ENCODE peak calls at places on chromosomes 1 and 21, in six cellular contexts. R, D, C, Y, F and I are unnamed samples.

GRCh38 chr1:211229365-211229759 is 29.8 kb upstream of the RCOR3 start:
- DNase-seq in C (no peak), Y (no peak), D (no peak), F (no peak), R (no peak), I (no peak)

GRCh38 chr21:31213787-31214186 is 130.3 kb downstream of the TIAM1 start:
- DNase-seq in Y (no peak), R (no peak), F (no peak), C (no peak), D (no peak), I (no peak)

GRCh38 chr1:203791498-203791897 is 3.9 kb upstream of the ZBED6 start:
- DNase-seq in D (no peak), R (no peak), C (no peak), Y (no peak), F (no peak), I (no peak)

GRCh38 chr1:24102966-24103365 is 9.0 kb downstream of the MYOM3 start:
- DNase-seq in R (no peak), F (no peak), Y (no peak), C (no peak), D (no peak), I (no peak)

GRCh38 chr21:38806153-38806941 is 618 bp downstream of the ETS2 start:
- DNase-seq in Y (no peak), D (no peak), C (peak), F (peak), R (peak), I (peak)

GRCh38 chr21:20997308-20997632 is 939 bp upstream of the NCAM2 start:
- DNase-seq in C (no peak), Y (no peak), F (no peak), D (no peak), R (no peak), I (no peak)

GRCh38 chr1:211327341-211327921 is 798 bp downstream of the TRAF5 start:
- DNase-seq in F (peak), Y (no peak), C (peak), R (no peak), D (peak), I (peak)

GRCh38 chr1:156233421-156234127 is 8.4 kb upstream of the BGLAP start:
- DNase-seq in D (no peak), F (no peak), R (no peak), Y (no peak), C (no peak), I (no peak)

GRCh38 chr1:10451286-10451685 is 1.5 kb downstream of the CORT start:
- DNase-seq in R (peak), Y (no peak), F (no peak), D (no peak), C (no peak), I (no peak)

GRCh38 chr1:174968750-174969244 is 30.9 kb upstream of the CACYBP start:
- DNase-seq in D (no peak), F (no peak), C (peak), R (no peak), Y (no peak), I (peak)

GRCh38 chr1:107339775-107340174 is 198.9 kb downstream of the NTNG1 start:
- DNase-seq in R (no peak), Y (no peak), F (no peak), D (no peak), C (no peak), I (no peak)

GRCh38 chr1:211281322-211282022 is 22.3 kb downstream of the RCOR3 start:
- DNase-seq in R (no peak), D (no peak), F (no peak), C (no peak), Y (no peak), I (peak)

GRCh38 chr1:213326666-213327317 is 275.8 kb downstream of the RPS6KC1 start:
- DNase-seq in R (no peak), Y (peak), D (no peak), C (no peak), F (no peak), I (no peak)

GRCh38 chr1:147717051-147717705 is 43.2 kb downstream of the GJA5 start:
- DNase-seq in Y (no peak), D (no peak), F (peak), C (no peak), R (no peak), I (no peak)

GRCh38 chr21:34745557-34746255 is 76.9 kb downstream of the CLIC6 start:
- DNase-seq in Y (peak), C (peak), R (peak), D (peak), F (peak), I (peak)

GRCh38 chr1:2474933-2475371 is 1.1 kb upstream of the PLCH2 start:
- DNase-seq in D (no peak), C (no peak), F (no peak), Y (no peak), R (no peak), I (no peak)

GRCh38 chr1:198096390-198096789 is 60.4 kb upstream of the NEK7 start:
- DNase-seq in R (no peak), F (no peak), D (no peak), Y (no peak), C (no peak), I (no peak)

GRCh38 chr1:2541619-2542246 is 11.7 kb upstream of the HES5 start:
- DNase-seq in D (no peak), Y (no peak), C (no peak), R (no peak), F (peak), I (no peak)

GRCh38 chr21:29499734-29500343 is 201.1 kb downstream of the BACH1 start:
- DNase-seq in D (peak), Y (no peak), C (peak), R (peak), F (no peak), I (peak)

GRCh38 chr1:183361081-183361480 is 57.1 kb downstream of the NMNAT2 start:
- DNase-seq in Y (no peak), R (no peak), C (no peak), F (no peak), D (no peak), I (no peak)

GRCh38 chr1:87512431-87512830 is 183.8 kb downstream of the LMO4 start:
- DNase-seq in R (no peak), D (no peak), C (no peak), Y (no peak), F (no peak), I (no peak)

GRCh38 chr1:43427941-43428340 is 25.8 kb downstream of the HYI start:
- DNase-seq in R (no peak), D (no peak), F (no peak), Y (no peak), C (no peak), I (no peak)

GRCh38 chr1:89587728-89588127 is 45.2 kb upstream of the LRRC8C start:
- DNase-seq in D (no peak), F (no peak), R (no peak), C (no peak), Y (no peak), I (no peak)

GRCh38 chr1:204574016-204574855 is 58.0 kb downstream of the MDM4 start:
- DNase-seq in Y (no peak), D (no peak), R (no peak), C (no peak), F (no peak), I (no peak)

GRCh38 chr21:34367320-34367935 is 3.6 kb downstream of the KCNE2 start:
- DNase-seq in C (no peak), D (peak), R (peak), F (peak), Y (no peak), I (peak)

DNA sequence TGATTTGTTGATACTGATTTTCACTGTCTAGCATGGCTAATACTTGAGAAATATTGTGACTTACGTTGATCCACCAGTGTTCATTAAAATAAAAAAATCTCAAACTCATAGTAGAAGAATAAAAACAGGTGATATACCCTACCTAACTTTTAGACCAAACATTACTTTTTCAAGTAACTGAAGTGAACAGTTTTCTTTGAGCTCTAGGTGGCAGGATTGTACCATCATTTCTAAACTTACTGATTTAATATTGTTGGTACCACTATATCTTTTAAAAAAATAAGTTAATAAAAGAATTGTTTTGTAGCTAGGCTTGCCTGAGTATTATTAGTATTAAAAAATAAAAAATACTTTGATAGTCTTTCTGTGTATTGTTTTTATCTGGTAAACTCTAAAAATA is 21.5 kb downstream of the CDC73 start:
- DNase-seq in F (no peak), C (no peak), D (no peak), R (no peak), Y (no peak), I (no peak)
- TF ChIP-seq CTCF in F (no peak), C (peak), D (peak), R (peak), Y (no peak), I (peak)

DNA sequence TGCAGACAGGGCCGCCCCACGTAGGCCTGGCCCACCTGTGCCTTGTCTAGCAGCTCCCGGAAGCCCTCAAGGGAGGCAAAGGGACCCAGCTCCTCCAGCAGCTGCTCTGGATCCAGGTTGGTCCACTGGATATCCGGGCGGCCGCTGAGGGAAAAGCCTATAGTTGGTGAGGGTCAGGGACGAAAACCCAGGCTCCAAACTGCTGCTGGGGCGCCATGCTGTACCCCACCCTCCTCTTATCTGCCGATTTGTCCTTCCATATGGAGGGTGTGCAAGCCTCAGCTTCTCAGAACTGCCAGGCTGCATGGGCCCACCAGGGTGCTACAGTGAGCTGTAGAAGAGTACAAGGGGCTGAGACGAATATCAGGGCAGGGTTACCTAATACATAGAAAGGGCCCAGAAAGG is 12.2 kb downstream of the PTCH2 start:
- DNase-seq in R (no peak), C (no peak), F (no peak), Y (no peak), D (no peak), I (no peak)
- TF ChIP-seq CTCF in R (no peak), C (no peak), F (no peak), Y (no peak), D (no peak), I (no peak)

GRCh38 chr1:169348356-169349036 is 19.1 kb downstream of the NME7 start:
- DNase-seq in C (peak), D (no peak), R (peak), F (peak), Y (no peak), I (no peak)
- TF ChIP-seq CTCF in C (peak), D (peak), R (peak), F (peak), Y (peak), I (peak)

GRCh38 chr1:199546323-199546722 is 481.2 kb upstream of the NR5A2 start:
- DNase-seq in R (no peak), D (no peak), C (no peak), F (no peak), Y (no peak), I (no peak)

GRCh38 chr1:199549424-199549823 is 478.1 kb upstream of the NR5A2 start:
- DNase-seq in D (no peak), F (no peak), C (no peak), Y (no peak), R (no peak), I (no peak)

GRCh38 chr1:199550384-199551067 is 477.0 kb upstream of the NR5A2 start:
- DNase-seq in Y (no peak), R (no peak), D (no peak), C (no peak), F (no peak), I (no peak)

GRCh38 chr1:199545780-199546179 is 481.7 kb upstream of the NR5A2 start:
- DNase-seq in Y (no peak), F (no peak), R (no peak), C (no peak), D (peak), I (peak)
- TF ChIP-seq CTCF in Y (no peak), F (peak), R (no peak), C (peak), D (peak), I (peak)

DNA sequence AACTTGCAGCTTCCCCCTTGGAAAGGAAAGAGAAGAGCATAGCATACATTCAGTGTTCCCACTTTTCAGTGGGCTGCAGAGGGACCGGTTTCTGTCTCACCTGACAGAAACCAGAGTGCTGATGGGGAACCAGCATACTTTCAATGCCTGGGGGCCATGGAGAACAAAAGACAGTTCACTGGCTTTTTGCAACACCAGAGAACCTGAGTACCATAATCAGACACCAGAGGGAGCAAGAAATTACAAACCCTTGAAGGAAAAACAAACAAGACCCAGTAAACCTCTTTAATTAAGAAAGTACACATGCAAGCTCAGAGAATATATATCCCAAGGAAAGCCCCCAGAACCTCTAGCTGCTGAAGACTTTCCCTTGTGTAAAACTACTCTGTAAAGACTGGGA is 51.1 kb downstream of the CSMD2 start:
- DNase-seq in D (peak), Y (no peak), F (no peak), C (peak), R (peak), I (no peak)
- TF ChIP-seq CTCF in D (no peak), Y (no peak), F (no peak), C (peak), R (peak), I (no peak)

DNA sequence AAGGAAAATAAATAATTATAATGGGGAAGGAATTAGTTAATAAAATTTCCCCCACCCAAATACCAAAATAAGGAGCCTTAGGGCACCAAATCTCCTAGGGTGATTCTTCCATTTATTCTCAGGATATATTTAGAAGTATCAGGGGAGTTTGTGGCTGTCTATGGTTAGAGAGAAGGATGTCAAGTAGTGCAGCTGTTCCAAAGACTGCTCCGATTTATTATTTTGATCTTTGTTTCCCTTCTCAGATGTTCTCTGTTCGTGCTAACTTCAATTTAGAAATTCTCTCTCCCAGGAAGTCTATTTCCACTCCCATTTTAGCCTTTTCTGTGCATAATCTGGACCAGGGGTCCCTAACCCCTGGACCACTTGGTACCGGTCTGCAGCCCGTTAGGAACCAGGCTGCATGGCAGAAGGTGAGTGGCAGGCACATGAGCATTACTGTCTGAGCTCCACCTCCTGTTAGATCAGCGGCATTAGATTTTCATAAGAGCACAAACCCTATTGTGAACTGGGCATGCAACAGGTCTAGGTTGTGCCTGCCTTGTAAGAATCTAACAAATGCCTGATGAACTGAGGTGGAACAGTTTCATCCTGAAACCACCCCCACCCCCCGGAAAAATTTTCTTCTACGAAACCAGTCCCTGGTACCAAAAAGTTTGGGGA is 9.3 kb upstream of the MAST2 start:
- DNase-seq in D (no peak), R (no peak), C (no peak), F (no peak), Y (no peak), I (no peak)
- TF ChIP-seq CTCF in D (no peak), R (no peak), C (peak), F (no peak), Y (no peak), I (no peak)